ENCODE peak calls at places on chromosomes 4 and X, in ten cellular contexts. A is thyroid gland; C is foreskin fibroblast; Q is NCI-H1092; W is AG09309; X is activated T-cell treated with anti-CD3 and anti-CD28 coated beads, Interleukin-2, amount 50 U/mL, for 1 hour; P is keratinocyte; Y is progenitor cell of endocrine pancreas; M is LoVo; L is GM03348. T is an unnamed sample.

GRCh38 chrX:81586091-81586490 is 384.2 kb downstream of the SH3BGRL start:
- DNase-seq in P (no peak), M (no peak), W (no peak), X (no peak), Y (no peak), A (no peak), L (no peak), C (no peak), Q (no peak), T (no peak)

GRCh38 chrX:19772759-19773623 is 114.4 kb downstream of the SH3KBP1 start:
- DNase-seq in Q (no peak), M (no peak), Y (no peak), L (no peak), W (no peak), C (no peak), A (no peak), P (no peak), X (no peak), T (no peak)

GRCh38 chr4:118911162-118911791 is 22.6 kb downstream of the SYNPO2 start:
- DNase-seq in M (no peak), P (no peak), X (no peak), L (peak), Q (no peak), C (peak), W (no peak), A (no peak), Y (no peak), T (no peak)

GRCh38 chr4:38060829-38061431 is 100.7 kb downstream of the PTTG2 start:
- DNase-seq in M (no peak), X (no peak), L (no peak), P (no peak), C (no peak), Q (no peak), A (no peak), W (no peak), Y (no peak), T (no peak)

GRCh38 chrX:47143894-47144625 is 442 bp downstream of the NDUFB11 start:
- DNase-seq in A (peak), W (no peak), Y (no peak), C (peak), L (peak), P (no peak), X (no peak), M (no peak), Q (peak), T (peak)

GRCh38 chr4:184765473-184766346 is 31.8 kb upstream of the CENPU start:
- DNase-seq in C (no peak), Q (no peak), W (no peak), L (no peak), Y (no peak), M (no peak), X (no peak), A (no peak), P (no peak), T (no peak)

GRCh38 chrX:29627833-29628232 is 587.5 kb upstream of the MAGEB2 start:
- DNase-seq in Q (no peak), P (no peak), X (no peak), M (peak), L (no peak), C (no peak), W (no peak), Y (no peak), A (no peak), T (no peak)

GRCh38 chr4:69546121-69546520 is 50.4 kb upstream of the UGT2B4 start:
- DNase-seq in Y (no peak), P (no peak), C (no peak), A (no peak), W (no peak), L (no peak), M (no peak), X (no peak), Q (no peak), T (no peak)

GRCh38 chrX:118631586-118631985 is 95.8 kb upstream of the IL13RA1 start:
- DNase-seq in Y (no peak), W (no peak), A (no peak), X (no peak), C (no peak), M (no peak), Q (no peak), P (no peak), L (no peak), T (no peak)

GRCh38 chr4:78190078-78190477 is 133.0 kb downstream of the FRAS1 start:
- DNase-seq in X (no peak), L (no peak), Q (no peak), W (no peak), A (no peak), M (no peak), C (no peak), P (no peak), Y (no peak), T (no peak)

T was measured in dermis blood vessel endothelial cell.